ENCODE peak calls at places on chromosomes 6 and 20, in four cellular contexts. One of them, this sample, is unnamed.

GRCh38 chr20:64079273-64080012 is at the start of gene RGS19:
- DNase-seq in MM.1S: peak; percentile 76
- DNase-seq in upper lobe of right lung: peak; percentile 92
- DNase-seq in BJ: peak; percentile 7
- DNase-seq in this sample: no peak

GRCh38 chr20:17379651-17380050 is 151.5 kb downstream of the BFSP1 start:
- DNase-seq in MM.1S: no peak
- DNase-seq in upper lobe of right lung: no peak
- DNase-seq in BJ: no peak
- DNase-seq in this sample: no peak

GRCh38 chr20:32203556-32204484 is 3.7 kb downstream of the PLAGL2 start:
- DNase-seq in MM.1S: no peak
- DNase-seq in upper lobe of right lung: no peak
- DNase-seq in BJ: no peak
- DNase-seq in this sample: peak; percentile 57

GRCh38 chr6:31922942-31923341 is 4.6 kb upstream of the C2 start:
- DNase-seq in MM.1S: no peak
- DNase-seq in upper lobe of right lung: no peak
- DNase-seq in BJ: no peak
- DNase-seq in this sample: no peak

GRCh38 chr6:103183831-103184411 is 1675.8 kb downstream of the HACE1 start:
- DNase-seq in MM.1S: no peak
- DNase-seq in upper lobe of right lung: no peak
- DNase-seq in BJ: no peak
- DNase-seq in this sample: no peak

GRCh38 chr6:97470322-97470721 is 187.3 kb upstream of the MMS22L start:
- DNase-seq in MM.1S: no peak
- DNase-seq in upper lobe of right lung: no peak
- DNase-seq in BJ: no peak
- DNase-seq in this sample: no peak

GRCh38 chr6:158042245-158042798 is 60.7 kb downstream of the SYNJ2 start:
- DNase-seq in MM.1S: no peak
- DNase-seq in upper lobe of right lung: peak; percentile 51
- DNase-seq in BJ: no peak
- DNase-seq in this sample: peak; percentile 48

GRCh38 chr20:36848078-36848660 is 27.8 kb upstream of the TLDC2 start:
- DNase-seq in MM.1S: no peak
- DNase-seq in upper lobe of right lung: no peak
- DNase-seq in BJ: peak; percentile 70
- DNase-seq in this sample: peak; percentile 88

GRCh38 chr6:139533573-139534471 is 159.4 kb upstream of the CITED2 start:
- DNase-seq in MM.1S: peak; percentile 10
- DNase-seq in upper lobe of right lung: peak; percentile 71
- DNase-seq in BJ: peak; percentile 55
- DNase-seq in this sample: peak; percentile 83

GRCh38 chr20:23541330-23541729 is 27.0 kb downstream of the CST9L start:
- DNase-seq in MM.1S: no peak
- DNase-seq in upper lobe of right lung: no peak
- DNase-seq in BJ: no peak
- DNase-seq in this sample: no peak

DNA sequence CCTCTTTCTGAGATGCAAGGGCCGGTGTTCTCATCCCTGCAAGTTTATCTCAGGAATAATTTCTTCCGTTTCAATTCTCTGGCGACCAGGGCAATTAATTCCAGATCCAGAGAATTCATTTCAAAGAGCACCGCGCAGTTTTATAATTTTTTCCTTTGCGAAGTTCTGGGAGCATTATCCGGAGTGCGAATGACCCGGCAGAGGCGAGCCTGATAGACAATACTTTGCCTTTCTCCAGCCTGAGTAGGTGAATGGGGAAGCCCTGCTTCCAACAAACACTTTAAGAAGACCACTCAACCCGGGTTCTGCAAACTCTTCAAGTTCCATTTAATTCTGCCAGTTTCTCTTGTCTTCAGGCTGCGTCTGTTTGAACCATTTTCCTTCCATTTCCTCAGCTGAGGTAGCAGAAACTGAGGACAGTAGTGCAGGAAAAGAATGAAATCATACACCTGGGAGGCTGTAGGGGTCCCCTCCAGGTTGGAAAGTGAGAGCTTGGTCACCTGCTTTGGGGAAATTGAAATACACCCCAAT is 974 bp downstream of the VGLL2 start:
- DNase-seq in MM.1S: no peak
- DNase-seq in upper lobe of right lung: no peak
- DNase-seq in BJ: no peak
- DNase-seq in this sample: no peak
- H3K4me3 ChIP-seq in MM.1S: peak overlapping the region; percentile 70
- H3K4me3 ChIP-seq in upper lobe of right lung: peak overlapping the region; percentile 37
- H3K4me3 ChIP-seq in BJ: no peak overlapping the region
- H3K4me3 ChIP-seq in this sample: peak overlapping the region; percentile 56

DNA sequence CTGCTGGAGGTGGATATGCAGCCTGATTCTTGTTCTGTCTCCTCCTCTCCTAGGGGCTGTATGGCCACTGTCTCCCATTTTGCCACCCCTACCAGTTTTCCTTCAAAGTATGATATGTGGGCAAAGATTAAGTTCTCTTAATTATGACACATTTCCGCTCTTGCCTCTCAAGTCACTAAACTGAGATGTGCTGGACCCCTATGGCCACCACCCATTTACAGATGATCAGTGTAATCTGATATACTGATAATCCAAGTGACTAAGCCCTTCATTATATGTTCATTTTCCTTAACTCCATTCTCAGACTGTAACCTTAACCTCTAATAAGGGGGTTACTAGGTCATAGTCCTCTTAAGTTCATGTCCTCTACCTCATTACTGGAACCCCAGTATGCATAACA is 711 bp upstream of the C20orf141 start:
- DNase-seq in MM.1S: no peak
- DNase-seq in upper lobe of right lung: no peak
- DNase-seq in BJ: no peak
- DNase-seq in this sample: no peak
- H3K4me3 ChIP-seq in MM.1S: no peak overlapping the region
- H3K4me3 ChIP-seq in upper lobe of right lung: no peak overlapping the region
- H3K4me3 ChIP-seq in BJ: no peak overlapping the region
- H3K4me3 ChIP-seq in this sample: no peak overlapping the region

GRCh38 chr6:51369485-51369884 is 550.8 kb downstream of the TFAP2B start:
- DNase-seq in MM.1S: no peak
- DNase-seq in upper lobe of right lung: no peak
- DNase-seq in BJ: no peak
- DNase-seq in this sample: no peak
- H3K4me3 ChIP-seq in MM.1S: no peak overlapping the region
- H3K4me3 ChIP-seq in upper lobe of right lung: no peak overlapping the region
- H3K4me3 ChIP-seq in BJ: no peak overlapping the region
- H3K4me3 ChIP-seq in this sample: no peak overlapping the region

GRCh38 chr6:4581468-4582420 is 194.5 kb upstream of the CDYL start:
- DNase-seq in MM.1S: no peak
- DNase-seq in upper lobe of right lung: no peak
- DNase-seq in BJ: peak; percentile 67
- DNase-seq in this sample: peak; percentile 83
- H3K4me3 ChIP-seq in MM.1S: no peak overlapping the region
- H3K4me3 ChIP-seq in upper lobe of right lung: no peak overlapping the region
- H3K4me3 ChIP-seq in BJ: no peak overlapping the region
- H3K4me3 ChIP-seq in this sample: no peak overlapping the region

DNA sequence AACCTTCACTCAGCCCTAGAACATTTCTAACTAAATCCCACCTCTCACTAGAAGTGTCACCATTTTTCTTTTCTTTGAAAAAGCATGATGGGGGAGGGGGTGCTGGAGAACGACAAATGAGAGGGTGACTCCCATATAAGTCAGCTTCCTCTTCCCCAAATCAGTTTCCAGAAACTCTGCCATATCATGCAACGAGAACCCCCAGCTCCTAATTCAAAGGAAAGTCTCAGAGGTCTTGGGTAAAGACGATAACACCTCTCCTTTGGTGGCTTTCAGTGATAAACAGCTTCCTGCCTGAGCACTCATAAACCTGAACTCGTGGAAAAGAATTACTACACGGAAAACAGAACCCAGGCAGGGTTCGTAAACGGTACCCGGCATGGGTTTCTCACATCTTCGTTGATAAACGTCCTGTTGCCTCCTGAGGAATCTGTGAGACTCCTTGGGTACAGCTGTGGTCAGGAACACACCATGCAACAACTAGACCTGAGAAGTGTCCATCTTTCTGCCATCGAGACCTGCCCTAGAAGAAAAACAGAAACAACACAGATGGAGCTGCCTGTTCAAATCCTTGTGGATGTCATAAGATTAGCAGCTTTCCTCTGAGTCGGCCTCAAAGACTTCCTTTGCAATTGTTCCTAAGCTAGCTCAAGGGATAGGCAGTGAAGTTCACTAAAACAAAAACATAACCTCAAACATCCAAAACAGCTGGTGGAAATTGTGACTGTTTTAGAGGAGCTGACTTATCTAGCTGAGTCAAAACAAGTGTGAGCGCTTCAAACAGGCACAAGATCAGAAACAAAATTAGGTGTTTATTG is 185.8 kb upstream of the PRDM1 start:
- DNase-seq in MM.1S: no peak
- DNase-seq in upper lobe of right lung: no peak
- DNase-seq in BJ: peak; percentile 79
- DNase-seq in this sample: peak; percentile 54
- H3K4me3 ChIP-seq in MM.1S: no peak overlapping the region
- H3K4me3 ChIP-seq in upper lobe of right lung: no peak overlapping the region
- H3K4me3 ChIP-seq in BJ: no peak overlapping the region
- H3K4me3 ChIP-seq in this sample: no peak overlapping the region

DNA sequence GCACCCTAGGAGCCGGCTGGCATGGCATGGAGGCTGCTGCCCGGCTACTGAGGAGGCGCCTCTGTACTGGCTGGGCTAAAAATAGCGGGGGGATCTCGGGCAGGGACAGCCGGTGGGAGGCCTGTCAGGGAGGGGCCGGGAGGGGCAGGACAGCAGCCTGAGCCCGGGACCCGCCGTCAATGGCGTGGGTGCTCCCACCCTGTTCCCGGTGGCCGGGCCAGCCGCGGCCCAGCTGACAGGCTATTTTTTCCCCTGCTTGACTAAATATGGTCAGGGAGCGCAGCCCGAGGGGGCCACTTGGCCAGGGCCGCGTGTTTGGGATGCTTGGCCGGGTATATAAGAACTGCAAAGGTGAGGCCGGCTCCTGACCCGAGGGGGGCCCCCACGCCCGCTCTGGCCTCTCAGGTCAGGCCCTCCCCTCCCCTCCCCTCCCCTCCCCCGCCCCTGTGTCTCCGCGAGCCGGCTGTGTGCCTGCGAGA is 74.3 kb upstream of the GATA5 start:
- DNase-seq in MM.1S: no peak
- DNase-seq in upper lobe of right lung: no peak
- DNase-seq in BJ: no peak
- DNase-seq in this sample: no peak
- H3K4me3 ChIP-seq in MM.1S: no peak overlapping the region
- H3K4me3 ChIP-seq in upper lobe of right lung: peak overlapping the region; percentile 8
- H3K4me3 ChIP-seq in BJ: no peak overlapping the region
- H3K4me3 ChIP-seq in this sample: no peak overlapping the region

DNA sequence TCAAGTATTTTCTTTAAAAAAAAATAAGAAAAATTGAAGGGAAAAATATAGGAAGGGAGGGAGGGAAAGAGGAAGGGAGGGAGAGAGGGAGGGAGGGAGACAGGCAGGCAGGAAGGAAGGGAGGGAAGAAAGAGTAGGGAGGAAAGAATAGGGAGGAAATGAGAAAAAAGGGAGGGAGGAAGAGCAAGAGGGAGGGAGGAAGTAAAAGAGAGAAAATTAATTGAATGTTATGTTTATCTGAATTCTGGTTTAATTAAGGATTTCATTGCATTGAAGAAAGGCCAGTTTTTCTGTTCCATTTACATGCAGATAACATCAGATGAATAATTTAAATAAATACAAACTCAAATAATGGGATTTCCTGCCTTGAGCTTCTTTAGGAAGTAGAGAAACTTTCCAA is 47.8 kb downstream of the TENT5A start:
- DNase-seq in MM.1S: no peak
- DNase-seq in upper lobe of right lung: no peak
- DNase-seq in BJ: no peak
- DNase-seq in this sample: no peak
- H3K4me3 ChIP-seq in MM.1S: no peak overlapping the region
- H3K4me3 ChIP-seq in upper lobe of right lung: no peak overlapping the region
- H3K4me3 ChIP-seq in BJ: no peak overlapping the region
- H3K4me3 ChIP-seq in this sample: no peak overlapping the region

GRCh38 chr20:50071039-50071888 is 41.7 kb downstream of the UBE2V1 start:
- DNase-seq in MM.1S: peak; percentile 89
- DNase-seq in upper lobe of right lung: peak; percentile 94
- DNase-seq in BJ: no peak
- DNase-seq in this sample: no peak
- H3K4me3 ChIP-seq in MM.1S: peak overlapping the region; percentile 54
- H3K4me3 ChIP-seq in upper lobe of right lung: peak overlapping the region; percentile 36
- H3K4me3 ChIP-seq in BJ: peak overlapping the region; percentile 30
- H3K4me3 ChIP-seq in this sample: peak overlapping the region; percentile 42

DNA sequence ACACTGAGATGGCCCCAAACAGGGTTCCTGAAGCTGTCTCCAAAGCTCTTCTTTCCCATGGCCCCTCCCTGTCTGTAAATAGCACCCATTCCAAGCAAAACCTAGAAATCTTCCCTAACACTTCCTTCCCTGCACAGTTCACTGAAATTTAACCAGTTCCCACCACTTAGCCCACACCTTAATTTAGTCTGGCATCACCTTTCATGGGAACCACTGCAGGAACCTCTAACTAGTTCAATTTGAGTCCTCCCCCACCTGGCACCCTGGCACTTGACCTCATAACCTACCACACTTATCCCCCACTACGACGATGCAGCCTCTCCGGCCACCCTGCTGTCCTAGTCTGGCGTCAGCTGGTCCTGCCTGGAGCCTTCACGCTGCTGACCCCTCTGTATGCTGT is 278.7 kb downstream of the GMDS start:
- DNase-seq in MM.1S: no peak
- DNase-seq in upper lobe of right lung: no peak
- DNase-seq in BJ: no peak
- DNase-seq in this sample: no peak
- H3K4me3 ChIP-seq in MM.1S: no peak overlapping the region
- H3K4me3 ChIP-seq in upper lobe of right lung: no peak overlapping the region
- H3K4me3 ChIP-seq in BJ: no peak overlapping the region
- H3K4me3 ChIP-seq in this sample: no peak overlapping the region

DNA sequence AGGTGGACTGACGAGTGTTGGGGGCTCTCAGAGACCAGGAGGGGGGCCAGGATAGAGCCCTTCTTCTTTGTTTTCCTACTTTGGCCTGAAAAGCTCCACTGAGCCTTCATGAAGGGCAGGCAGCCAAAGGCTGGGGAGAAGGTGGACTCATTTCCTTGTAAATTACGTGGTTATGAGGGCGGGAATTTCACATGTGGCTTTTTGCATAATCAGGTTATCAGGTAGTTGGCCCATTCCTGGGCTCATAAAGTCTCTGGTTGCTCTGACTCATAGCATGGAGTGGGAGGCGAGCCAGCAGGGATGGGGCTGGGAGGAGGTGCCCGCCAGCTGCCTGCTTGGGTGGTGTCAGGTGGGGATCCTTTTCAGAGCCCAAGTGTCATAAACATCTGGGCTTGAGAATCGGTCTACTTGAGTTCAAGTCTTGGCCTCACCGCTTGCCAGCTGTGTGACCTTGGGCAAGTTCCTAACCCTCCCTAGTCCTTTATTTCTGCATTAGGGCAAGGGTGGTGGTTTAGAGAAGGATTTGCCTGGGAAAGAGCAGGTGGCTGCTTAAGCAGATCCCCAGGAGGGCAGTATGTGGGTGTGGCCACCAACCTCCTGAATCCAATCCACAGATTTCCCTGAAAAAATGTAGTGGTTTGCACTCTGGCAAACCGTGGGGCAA is 26.5 kb upstream of the RNF24 start:
- DNase-seq in MM.1S: no peak
- DNase-seq in upper lobe of right lung: peak; percentile 91
- DNase-seq in BJ: peak; percentile 58
- DNase-seq in this sample: peak; percentile 90
- H3K4me3 ChIP-seq in MM.1S: no peak overlapping the region
- H3K4me3 ChIP-seq in upper lobe of right lung: no peak overlapping the region
- H3K4me3 ChIP-seq in BJ: no peak overlapping the region
- H3K4me3 ChIP-seq in this sample: no peak overlapping the region